ENCODE peak calls at places on chromosomes 6 and 20, in five cellular contexts. Q is fibroblast of lung, L is endodermal cell, N is endothelial cell of umbilical vein, E is fibroblast of mammary gland. G is an unnamed sample.

GRCh38 chr6:113362542-113363430 is 494.4 kb upstream of the MARCKS start:
- DNase-seq in Q (no peak), E (no peak), N (no peak), L (no peak), G (no peak)

GRCh38 chr6:125882243-125882642 is 74.3 kb upstream of the HINT3 start:
- DNase-seq in E (no peak), N (no peak), Q (no peak), L (no peak), G (no peak)

GRCh38 chr6:131532476-131533108 is 40.4 kb upstream of the ARG1 start:
- DNase-seq in Q (no peak), E (no peak), L (no peak), N (no peak), G (no peak)

GRCh38 chr6:40556023-40556422 is 31.1 kb downstream of the LRFN2 start:
- DNase-seq in Q (no peak), E (no peak), N (no peak), L (peak), G (no peak)

GRCh38 chr20:6045566-6045965 is 8.3 kb downstream of the LRRN4 start:
- DNase-seq in Q (peak), N (no peak), E (peak), L (no peak), G (no peak)

GRCh38 chr6:168851460-168852103 is 402.1 kb downstream of the THBS2 start:
- DNase-seq in L (no peak), E (peak), Q (peak), N (no peak), G (no peak)

GRCh38 chr6:138597336-138597735 is 98.0 kb upstream of the NHSL1 start:
- DNase-seq in N (peak), L (no peak), E (peak), Q (peak), G (no peak)

GRCh38 chr6:111691345-111692225 is 85.9 kb upstream of the TRAF3IP2 start:
- DNase-seq in L (no peak), E (peak), Q (peak), N (no peak), G (no peak)

GRCh38 chr20:19012671-19013070 is 199.1 kb downstream of the SCP2D1 start:
- DNase-seq in E (peak), L (peak), Q (no peak), N (no peak), G (no peak)

GRCh38 chr6:75204959-75205775 is 686 bp downstream of the COL12A1 start:
- DNase-seq in E (peak), L (peak), Q (peak), N (peak), G (no peak)

GRCh38 chr6:24755284-24755683 is 19.5 kb upstream of the GMNN start:
- DNase-seq in E (peak), L (no peak), N (no peak), Q (no peak), G (no peak)

GRCh38 chr20:41221614-41222218 is 84.4 kb downstream of the PLCG1 start:
- DNase-seq in E (no peak), N (no peak), Q (no peak), L (no peak), G (no peak)

GRCh38 chr20:13610205-13610604 is 28.5 kb downstream of the TASP1 start:
- DNase-seq in Q (no peak), L (peak), N (no peak), E (no peak), G (no peak)

GRCh38 chr6:28269492-28269891 is 2.5 kb downstream of the ZSCAN26 start:
- DNase-seq in Q (peak), N (peak), E (peak), L (no peak), G (no peak)

GRCh38 chr6:111918825-111919224 is 45.6 kb upstream of the FYN start:
- DNase-seq in L (no peak), Q (peak), N (no peak), E (peak), G (no peak)

GRCh38 chr6:10196090-10196489 is 218.8 kb downstream of the TFAP2A start:
- DNase-seq in Q (no peak), L (no peak), N (no peak), E (no peak), G (no peak)

GRCh38 chr6:139531148-139531547 is 156.7 kb upstream of the CITED2 start:
- DNase-seq in N (no peak), E (peak), L (no peak), Q (peak), G (no peak)

GRCh38 chr6:71510057-71510713 is 221.6 kb downstream of the OGFRL1 start:
- DNase-seq in L (peak), Q (peak), E (peak), N (peak), G (peak)

GRCh38 chr6:145829102-145829501 is 14.5 kb upstream of the FBXO30 start:
- DNase-seq in L (peak), E (no peak), N (no peak), Q (no peak), G (no peak)

GRCh38 chr6:21185849-21186478 is 407.6 kb upstream of the SOX4 start:
- DNase-seq in L (peak), N (peak), E (no peak), Q (no peak), G (no peak)

GRCh38 chr6:15521516-15521915 is 141.3 kb downstream of the DTNBP1 start:
- DNase-seq in N (no peak), L (peak), Q (no peak), E (no peak), G (no peak)

GRCh38 chr6:15518878-15519277 is 143.9 kb downstream of the DTNBP1 start:
- DNase-seq in N (no peak), E (no peak), L (no peak), Q (no peak), G (no peak)

GRCh38 chr6:15520616-15521203 is 142.1 kb downstream of the DTNBP1 start:
- DNase-seq in Q (no peak), L (peak), E (no peak), N (no peak), G (no peak)

GRCh38 chr6:15518057-15518456 is 144.8 kb downstream of the DTNBP1 start:
- DNase-seq in E (no peak), Q (no peak), N (no peak), L (no peak), G (no peak)

GRCh38 chr6:15519681-15520080 is 143.1 kb downstream of the DTNBP1 start:
- DNase-seq in Q (no peak), N (no peak), E (no peak), L (no peak), G (no peak)
- TF ChIP-seq CTCF in Q (no peak), N (no peak), E (no peak), L (no peak), G (no peak)

GRCh38 chr6:159311618-159312017 is 142.4 kb downstream of the FNDC1 start:
- DNase-seq in Q (no peak), L (no peak), N (no peak), E (no peak), G (no peak)
- H3K4me3 ChIP-seq in Q (no peak), L (no peak), N (no peak), E (no peak), G (no peak)

GRCh38 chr20:20017852-20018245 is 687 bp downstream of the NAA20 start:
- DNase-seq in E (no peak), L (no peak), N (peak), Q (no peak), G (no peak)
- TF ChIP-seq CTCF in E (no peak), L (peak), N (no peak), Q (no peak), G (no peak)

GRCh38 chr6:160349837-160350236 is 1.7 kb downstream of the SLC22A3 start:
- DNase-seq in Q (no peak), N (no peak), E (no peak), L (no peak), G (no peak)
- H3K4me3 ChIP-seq in Q (no peak), N (no peak), E (no peak), L (peak), G (peak)

DNA sequence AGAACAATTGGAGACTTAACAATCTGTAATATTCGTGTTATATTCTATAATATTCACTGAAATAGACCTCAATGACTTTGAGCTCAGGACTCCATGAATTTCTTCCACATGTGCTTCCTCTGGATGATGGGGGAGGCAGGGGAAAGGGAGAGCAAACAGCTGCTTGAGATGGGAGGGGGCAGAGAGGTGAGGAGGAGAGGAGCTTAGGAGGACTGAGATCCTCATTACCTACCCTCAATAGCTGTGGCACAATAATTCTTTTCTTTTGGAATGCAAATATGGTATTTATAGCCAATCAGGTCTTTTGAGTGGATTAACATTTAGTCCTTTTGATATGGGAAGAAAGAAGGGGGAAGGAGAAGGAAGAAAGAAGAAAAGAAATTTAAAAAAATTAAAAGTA is 64.1 kb upstream of the ZNF217 start:
- DNase-seq in L (peak), E (no peak), N (no peak), Q (no peak), G (no peak)
- TF ChIP-seq CTCF in L (no peak), E (no peak), N (no peak), Q (no peak), G (no peak)

DNA sequence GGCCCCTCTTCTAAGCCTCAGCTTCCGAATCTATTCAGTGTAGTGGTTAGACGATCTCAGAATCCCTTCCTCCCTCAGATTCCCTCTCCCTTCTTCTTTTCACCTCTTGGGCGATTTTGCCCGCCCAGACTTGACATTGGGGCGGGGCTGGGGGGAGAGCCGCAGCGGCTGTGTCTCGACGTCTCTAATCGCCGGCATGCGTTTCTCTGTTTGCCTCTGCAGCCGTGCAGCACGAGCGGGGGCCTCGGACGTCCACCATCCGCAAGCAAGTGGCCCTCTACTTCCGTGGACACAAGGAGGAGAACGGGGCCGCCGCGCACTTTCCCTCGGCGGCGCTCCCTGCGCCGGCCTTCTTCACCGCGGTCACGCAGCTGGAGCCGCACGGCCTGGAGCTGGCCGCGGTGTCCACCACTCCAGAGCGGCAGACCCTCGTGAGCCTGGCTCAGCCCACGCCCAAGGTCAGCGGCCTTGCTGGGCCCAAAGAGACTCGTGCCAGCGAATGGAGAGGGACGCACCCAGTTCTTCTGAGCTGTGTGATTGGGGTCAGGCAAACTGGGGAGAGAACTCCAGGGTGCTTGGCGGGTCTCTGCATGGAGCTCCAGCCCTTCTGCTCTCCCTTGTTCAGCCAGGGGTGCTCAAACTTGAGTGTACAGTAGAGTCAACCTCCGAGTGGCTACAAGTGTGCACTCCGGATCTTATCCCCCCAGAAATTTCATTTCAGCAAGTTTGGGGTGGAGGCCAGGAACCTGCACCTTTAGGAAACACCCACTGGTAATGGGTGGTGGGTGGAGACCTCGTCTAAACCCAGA is 10.7 kb downstream of the NR2E1 start:
- DNase-seq in E (no peak), Q (no peak), N (no peak), L (no peak), G (no peak)
- H3K4me3 ChIP-seq in E (no peak), Q (no peak), N (no peak), L (peak), G (no peak)

GRCh38 chr20:61789329-61789728 is 276.4 kb downstream of the TAF4 start:
- DNase-seq in N (no peak), Q (no peak), L (no peak), E (no peak), G (no peak)
- TF ChIP-seq CTCF in N (no peak), Q (no peak), L (no peak), E (no peak), G (no peak)

GRCh38 chr6:121430514-121431460 is 4.7 kb upstream of the GJA1 start:
- DNase-seq in L (no peak), N (peak), Q (peak), E (peak), G (no peak)
- H3K4me3 ChIP-seq in L (peak), N (no peak), Q (no peak), E (no peak), G (no peak)

DNA sequence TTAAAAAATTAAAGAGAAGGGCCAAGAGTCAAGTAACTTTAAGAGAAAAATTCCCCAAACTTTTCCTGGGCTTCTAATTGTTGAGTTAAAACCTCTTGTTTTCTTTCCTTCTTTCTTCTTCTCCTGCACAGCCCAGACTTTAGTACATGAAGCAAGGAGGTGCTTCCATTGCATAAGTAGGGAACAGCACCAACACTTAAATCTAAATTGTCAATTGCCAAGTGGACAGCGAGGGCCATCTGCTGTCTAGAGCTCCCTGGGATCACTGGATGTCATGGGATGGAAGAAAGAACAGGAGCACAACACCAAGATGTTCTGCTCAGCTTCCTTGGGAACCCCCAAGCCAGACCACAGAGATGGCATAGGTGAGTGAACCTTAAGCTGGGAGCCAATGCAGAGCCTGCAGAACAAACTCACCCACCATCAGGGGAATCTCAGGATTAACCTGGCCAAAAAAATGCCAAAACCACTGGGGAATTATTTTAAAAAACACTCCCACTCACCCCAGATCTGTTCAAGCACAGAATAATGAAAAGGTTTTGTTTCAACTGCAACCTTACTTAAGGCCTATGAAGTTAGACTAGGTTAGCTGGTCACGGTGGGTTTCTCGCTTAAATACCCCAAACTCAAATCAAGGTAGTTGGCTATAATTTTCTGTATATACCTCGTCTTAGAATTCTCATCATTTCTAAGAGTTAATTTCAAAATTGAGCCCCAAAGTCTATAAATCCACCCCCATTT is 67.8 kb downstream of the TNFRSF21 start:
- DNase-seq in Q (peak), E (peak), N (no peak), L (no peak), G (no peak)
- TF ChIP-seq CTCF in Q (no peak), E (no peak), N (no peak), L (no peak), G (no peak)